ENCODE peak calls at places on chromosomes 3 and 15, in five cellular contexts. A is heart left ventricle, W is esophagus squamous epithelium, S is breast epithelium, F is neural progenitor cell. C is an unnamed sample. For H3K36me3, the result is how much of the 10 kb centered on the place peaks cover.

GRCh38 chr3:30632065-30632464 is 25.7 kb downstream of the TGFBR2 start:
- DNase-seq in S (no peak), A (no peak), W (no peak), F (no peak), C (no peak)

GRCh38 chr3:58293516-58293915 is 12.5 kb upstream of the RPP14 start:
- DNase-seq in F (no peak), A (no peak), W (no peak), S (no peak), C (no peak)

GRCh38 chr3:114290911-114291901 is 2.6 kb upstream of the TIGIT start:
- DNase-seq in A (peak), F (peak), W (peak), S (no peak), C (peak)

GRCh38 chr3:137035631-137036030 is 77.8 kb downstream of the IL20RB start:
- DNase-seq in W (no peak), F (peak), A (no peak), S (no peak), C (peak)

GRCh38 chr3:67215690-67216089 is 217.6 kb downstream of the KBTBD8 start:
- DNase-seq in S (no peak), F (no peak), W (no peak), A (no peak), C (no peak)

GRCh38 chr3:159861369-159861987 is 127.2 kb upstream of the IL12A start:
- DNase-seq in W (no peak), A (no peak), F (peak), S (no peak), C (no peak)

GRCh38 chr3:188695251-188695650 is 476.5 kb upstream of the TPRG1 start:
- DNase-seq in F (no peak), W (no peak), A (no peak), S (no peak), C (no peak)

GRCh38 chr3:119664850-119665379 is 4.5 kb upstream of the POPDC2 start:
- DNase-seq in F (no peak), A (no peak), W (no peak), S (no peak), C (no peak)

GRCh38 chr15:95247068-95247984 is 1016.0 kb downstream of the MCTP2 start:
- DNase-seq in S (no peak), F (no peak), W (no peak), A (no peak), C (no peak)

GRCh38 chr15:68347392-68347791 is 69.8 kb downstream of the FEM1B start:
- DNase-seq in F (no peak), A (no peak), S (no peak), W (no peak), C (no peak)

GRCh38 chr15:76648732-76649444 is 256.3 kb downstream of the SCAPER start:
- DNase-seq in S (no peak), A (no peak), F (no peak), W (no peak), C (no peak)

GRCh38 chr3:130276203-130276803 is 69.2 kb upstream of the COL6A5 start:
- DNase-seq in S (no peak), A (no peak), W (no peak), F (peak), C (peak)

GRCh38 chr15:52124270-52124878 is 11.8 kb upstream of the BCL2L10 start:
- DNase-seq in A (no peak), W (no peak), S (no peak), F (no peak), C (no peak)

GRCh38 chr3:177295116-177295515 is 97.8 kb upstream of the TBL1XR1 start:
- DNase-seq in F (no peak), S (no peak), A (no peak), W (no peak), C (no peak)

GRCh38 chr3:27641888-27642601 is 80.1 kb downstream of the EOMES start:
- DNase-seq in A (no peak), F (no peak), W (no peak), S (no peak), C (no peak)

GRCh38 chr15:35181538-35181937 is 96.4 kb upstream of the NANOGP8 start:
- DNase-seq in W (no peak), F (no peak), S (no peak), A (no peak), C (no peak)

GRCh38 chr3:189983612-189984011 is 137.1 kb downstream of the P3H2 start:
- DNase-seq in A (no peak), F (no peak), S (no peak), W (no peak), C (no peak)

GRCh38 chr3:71583569-71584215 is at the start of gene FOXP1:
- DNase-seq in F (peak), W (peak), A (peak), S (peak), C (peak)

GRCh38 chr15:91853968-91854943 is 748 bp downstream of the SLCO3A1 start:
- DNase-seq in A (peak), S (no peak), F (peak), W (no peak), C (no peak)

GRCh38 chr3:81643721-81644120 is 117.7 kb downstream of the GBE1 start:
- DNase-seq in F (peak), A (no peak), W (no peak), S (no peak), C (peak)

GRCh38 chr3:131018970-131019369 is 7.7 kb downstream of the ASTE1 start:
- DNase-seq in F (peak), S (no peak), W (no peak), A (no peak), C (no peak)

GRCh38 chr3:83514130-83514914 is 1444.5 kb upstream of the CADM2 start:
- DNase-seq in F (no peak), S (no peak), A (no peak), W (no peak), C (peak)

GRCh38 chr3:134366221-134366927 is 7.9 kb downstream of the AMOTL2 start:
- DNase-seq in A (no peak), F (no peak), W (no peak), S (peak), C (no peak)

GRCh38 chr3:185549651-185550111 is 2.7 kb downstream of the LIPH start:
- DNase-seq in S (no peak), F (no peak), W (no peak), A (no peak), C (no peak)

GRCh38 chr3:127391436-127392145 is 103.7 kb upstream of the PRR20G start:
- DNase-seq in F (no peak), A (no peak), W (no peak), S (no peak), C (no peak)

GRCh38 chr15:89888214-89888804 is 5.5 kb downstream of the AP3S2 start:
- DNase-seq in F (peak), S (no peak), A (no peak), W (no peak), C (peak)

GRCh38 chr3:161925749-161926360 is 429.2 kb downstream of the OTOL1 start:
- DNase-seq in A (no peak), S (no peak), F (no peak), W (no peak), C (no peak)

GRCh38 chr3:148750296-148750695 is 52.6 kb downstream of the AGTR1 start:
- DNase-seq in S (no peak), F (no peak), W (no peak), A (no peak), C (no peak)
- H3K36me3 ChIP-seq in S (under half), F (under half), W (under half), A (under half), C (under half)

GRCh38 chr3:197464794-197465193 is 91.0 kb downstream of the BDH1 start:
- DNase-seq in F (no peak), W (no peak), A (no peak), S (no peak), C (no peak)
- H3K27ac ChIP-seq in F (no peak), W (no peak), A (no peak), S (no peak), C (no peak)

DNA sequence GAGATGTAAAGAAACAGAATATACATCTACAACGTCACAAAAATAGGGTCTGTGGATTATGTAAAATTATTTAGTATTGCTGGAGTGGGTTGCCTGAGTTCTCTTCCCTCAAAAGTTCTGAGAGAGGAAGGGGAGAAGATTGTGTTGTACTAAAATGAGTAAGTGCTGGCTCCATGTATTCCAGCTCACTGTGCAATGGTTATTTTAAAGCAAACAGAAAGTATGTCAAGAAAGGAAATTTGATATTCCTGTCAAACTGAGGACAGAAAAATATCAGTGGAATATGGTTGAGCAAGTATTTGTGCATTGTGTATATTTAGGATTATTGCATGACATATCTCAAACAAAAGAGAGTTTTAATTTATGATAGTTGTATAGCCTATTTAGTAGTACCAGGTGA is 2.2 kb downstream of the TRPC1 start:
- DNase-seq in A (no peak), S (no peak), F (no peak), W (no peak), C (no peak)
- H3K4me3 ChIP-seq in A (no peak), S (no peak), F (no peak), W (no peak), C (no peak)

GRCh38 chr15:48145923-48146322 is 25.1 kb downstream of the SLC24A5 start:
- DNase-seq in W (no peak), F (no peak), A (no peak), S (no peak), C (no peak)
- H3K36me3 ChIP-seq in W (under half), F (under half), A (under half), S (under half), C (under half)

DNA sequence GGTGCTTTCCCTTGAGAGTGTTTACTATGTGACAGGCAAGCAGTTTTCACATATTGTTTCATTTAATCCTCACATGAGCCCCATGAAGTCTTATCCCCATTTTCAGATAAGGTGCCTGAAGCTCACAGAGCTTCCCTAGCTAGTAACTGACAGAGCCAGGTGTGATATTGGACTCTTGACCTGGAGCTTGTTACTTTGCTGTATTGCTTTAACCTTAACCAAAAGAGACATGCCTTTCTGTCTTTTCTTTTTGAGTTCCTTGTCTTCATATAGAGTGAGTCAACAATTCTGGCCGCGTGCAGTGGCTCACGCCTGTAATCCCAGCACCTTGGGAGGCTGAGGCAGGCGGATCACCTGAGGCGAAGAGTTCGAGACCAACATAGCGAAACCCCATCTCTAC is 9.3 kb upstream of the DVL3 start:
- DNase-seq in W (no peak), A (no peak), S (peak), F (no peak), C (no peak)
- H3K27ac ChIP-seq in W (no peak), A (no peak), S (peak), F (no peak), C (no peak)

GRCh38 chr3:152203677-152204076 is 65.1 kb upstream of the MBNL1 start:
- DNase-seq in F (no peak), W (no peak), A (no peak), S (no peak), C (no peak)

GRCh38 chr3:152206243-152206642 is 62.5 kb upstream of the MBNL1 start:
- DNase-seq in A (no peak), F (no peak), S (no peak), W (no peak), C (no peak)

GRCh38 chr3:152205097-152205593 is 63.6 kb upstream of the MBNL1 start:
- DNase-seq in W (no peak), A (no peak), S (no peak), F (no peak), C (no peak)

GRCh38 chr3:152202976-152203626 is 65.6 kb upstream of the MBNL1 start:
- DNase-seq in A (no peak), F (no peak), W (no peak), S (no peak), C (no peak)

DNA sequence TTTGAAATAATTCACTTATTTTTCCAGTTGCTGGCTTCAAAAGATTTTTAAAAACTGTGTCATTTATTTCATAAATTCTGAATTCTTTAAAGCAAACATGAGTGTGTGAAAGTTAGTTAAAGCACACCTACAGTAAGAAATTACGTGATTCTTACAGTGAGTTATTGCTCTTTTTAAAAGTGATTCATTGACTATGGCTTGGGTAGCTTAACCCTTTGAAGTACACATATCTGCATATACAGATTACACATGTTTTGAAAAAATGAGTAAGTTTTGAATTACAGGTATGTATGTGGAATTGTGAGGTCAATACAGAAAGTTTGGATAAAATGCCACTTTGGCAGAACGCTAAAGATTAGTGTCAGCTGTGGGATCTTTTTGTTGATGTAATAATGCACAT is 64.5 kb upstream of the MBNL1 start:
- DNase-seq in W (no peak), S (no peak), F (no peak), A (no peak), C (no peak)
- H3K4me3 ChIP-seq in W (no peak), S (no peak), F (no peak), A (no peak), C (no peak)

GRCh38 chr15:60346653-60347052 is 51.1 kb downstream of the ANXA2 start:
- DNase-seq in S (no peak), A (no peak), W (no peak), F (no peak), C (no peak)

GRCh38 chr15:60345616-60346015 is 52.2 kb downstream of the ANXA2 start:
- DNase-seq in W (no peak), A (no peak), S (no peak), F (no peak), C (no peak)

GRCh38 chr15:60344987-60345386 is 52.8 kb downstream of the ANXA2 start:
- DNase-seq in W (no peak), S (no peak), F (no peak), A (no peak), C (no peak)

GRCh38 chr15:60347480-60348069 is 50.2 kb downstream of the ANXA2 start:
- DNase-seq in A (no peak), W (no peak), F (no peak), S (no peak), C (no peak)

DNA sequence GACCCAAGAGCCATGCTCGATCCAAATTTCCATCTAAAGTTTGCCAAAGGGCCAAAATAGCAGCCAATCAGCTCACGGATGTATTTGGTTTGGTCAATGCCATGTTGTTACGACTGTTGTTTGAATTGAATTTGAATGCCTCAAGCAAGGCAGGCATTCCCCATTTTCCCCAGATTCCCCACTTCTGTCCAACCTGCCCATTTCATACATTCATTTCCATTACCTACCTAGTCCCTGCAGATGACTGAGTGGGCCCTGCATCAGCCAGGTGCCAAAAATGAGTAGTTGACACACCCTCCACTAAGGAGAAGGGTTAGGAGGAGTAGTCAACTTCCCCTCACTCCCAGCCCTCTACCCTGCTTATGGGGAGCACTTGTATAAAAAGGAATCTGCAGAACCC is 51.7 kb downstream of the ANXA2 start:
- DNase-seq in F (no peak), W (no peak), A (no peak), S (no peak), C (no peak)
- H3K36me3 ChIP-seq in F (under half), W (under half), A (under half), S (under half), C (under half)